ENCODE peak calls at places on chromosomes 16 and 17, in four cellular contexts. F is endothelial cell of umbilical vein, D is chondrocyte, Q is ELF-1. J is an unnamed sample.

GRCh38 chr16:85857406-85857805 is 41.6 kb upstream of the IRF8 start:
- DNase-seq in D (no peak), F (no peak), Q (no peak), J (no peak)

GRCh38 chr17:70599198-70599597 is 429.9 kb downstream of the KCNJ2 start:
- DNase-seq in Q (no peak), F (no peak), D (no peak), J (no peak)

GRCh38 chr16:86390335-86390734 is 120.0 kb upstream of the FOXF1 start:
- DNase-seq in D (no peak), Q (no peak), F (no peak), J (no peak)

GRCh38 chr17:45883063-45883462 is 11.3 kb upstream of the MAPT start:
- DNase-seq in F (no peak), Q (no peak), D (no peak), J (no peak)

GRCh38 chr17:28407130-28407973 is 1.3 kb upstream of the SLC46A1 start:
- DNase-seq in D (no peak), F (no peak), Q (peak), J (peak)

GRCh38 chr17:57160624-57161023 is 75.6 kb downstream of the AKAP1 start:
- DNase-seq in F (no peak), D (no peak), Q (no peak), J (no peak)

GRCh38 chr17:35597604-35598003 is 10.5 kb downstream of the AP2B1 start:
- DNase-seq in F (no peak), D (no peak), Q (no peak), J (no peak)

GRCh38 chr17:33234930-33235685 is 58.0 kb downstream of the ASIC2 start:
- DNase-seq in Q (no peak), F (peak), D (no peak), J (no peak)

GRCh38 chr16:67395458-67396158 is 2.3 kb upstream of the TPPP3 start:
- DNase-seq in D (no peak), F (no peak), Q (no peak), J (no peak)

GRCh38 chr17:8679136-8679535 is 48.6 kb upstream of the MYH10 start:
- DNase-seq in Q (no peak), F (no peak), D (no peak), J (no peak)

GRCh38 chr17:48100591-48101011 is 677 bp downstream of the CBX1 start:
- DNase-seq in F (no peak), Q (peak), D (peak), J (peak)

GRCh38 chr17:77693301-77693700 is 265.2 kb upstream of the TNRC6C start:
- DNase-seq in D (peak), Q (peak), F (no peak), J (no peak)

GRCh38 chr17:57142925-57143324 is 57.9 kb downstream of the AKAP1 start:
- DNase-seq in Q (no peak), F (no peak), D (no peak), J (no peak)

GRCh38 chr17:13587487-13588338 is 14.0 kb downstream of the HS3ST3A1 start:
- DNase-seq in F (no peak), Q (no peak), D (no peak), J (no peak)

GRCh38 chr17:65104973-65105372 is 32.2 kb upstream of the RGS9 start:
- DNase-seq in F (no peak), Q (no peak), D (no peak), J (no peak)

GRCh38 chr17:73798111-73798748 is 154.0 kb upstream of the SDK2 start:
- DNase-seq in Q (no peak), F (no peak), D (no peak), J (no peak)